ENCODE peak calls at places on chromosomes 7 and 10, in ten cellular contexts. D is NB4, X is esophagus squamous epithelium, H is lower leg skin, R is heart left ventricle, C is gastrocnemius medialis, F is ovary, E is right lobe of liver, Q is transverse colon, S is adrenal gland. B is an unnamed sample.
A peak's percentile ranks its signal among the peaks of the same experiment; 100 is the strongest.

GRCh38 chr10:16612148-16612742 is 90.6 kb upstream of the C1QL3 start:
- DNase-seq in D (peak; percentile 48), X (no peak), H (no peak), R (no peak), C (no peak), F (no peak), E (no peak), Q (no peak), S (peak; percentile 25), B (no peak)

GRCh38 chr7:137331378-137331777 is 12.2 kb downstream of the PTN start:
- DNase-seq in D (no peak), X (no peak), H (no peak), R (no peak), C (no peak), F (no peak), E (no peak), Q (no peak), S (no peak), B (no peak)

GRCh38 chr10:7518693-7519092 is 107.9 kb upstream of the SFMBT2 start:
- DNase-seq in D (no peak), X (no peak), H (no peak), R (no peak), C (no peak), F (no peak), E (no peak), Q (no peak), S (no peak), B (no peak)

GRCh38 chr7:80175744-80176143 is 41.1 kb downstream of the GNAI1 start:
- DNase-seq in D (no peak), X (no peak), H (no peak), R (no peak), C (no peak), F (no peak), E (no peak), Q (no peak), S (no peak), B (no peak)

GRCh38 chr10:132507467-132507955 is 30.1 kb upstream of the INPP5A start:
- DNase-seq in D (no peak), X (no peak), H (no peak), R (peak; percentile 17), C (no peak), F (peak; percentile 36), E (peak; percentile 37), Q (no peak), S (peak; percentile 12), B (no peak)

GRCh38 chr7:105851064-105851463 is 25.3 kb downstream of the ATXN7L1 start:
- DNase-seq in D (no peak), X (no peak), H (no peak), R (no peak), C (no peak), F (no peak), E (no peak), Q (no peak), S (no peak), B (no peak)

GRCh38 chr10:51886438-51887068 is 187.2 kb upstream of the CSTF2T start:
- DNase-seq in D (no peak), X (no peak), H (no peak), R (no peak), C (no peak), F (no peak), E (no peak), Q (no peak), S (no peak), B (no peak)

GRCh38 chr10:77251297-77252013 is 386.2 kb downstream of the KCNMA1 start:
- DNase-seq in D (peak; percentile 67), X (no peak), H (no peak), R (no peak), C (no peak), F (no peak), E (peak; percentile 60), Q (no peak), S (peak; percentile 47), B (no peak)

GRCh38 chr7:22433710-22434460 is 66.1 kb downstream of the STEAP1B start:
- DNase-seq in D (no peak), X (no peak), H (no peak), R (peak; percentile 51), C (no peak), F (no peak), E (no peak), Q (no peak), S (peak; percentile 42), B (peak; percentile 84)

GRCh38 chr10:48209246-48209645 is 65.2 kb downstream of the FRMPD2 start:
- DNase-seq in D (no peak), X (no peak), H (no peak), R (no peak), C (no peak), F (no peak), E (no peak), Q (no peak), S (no peak), B (no peak)

DNA sequence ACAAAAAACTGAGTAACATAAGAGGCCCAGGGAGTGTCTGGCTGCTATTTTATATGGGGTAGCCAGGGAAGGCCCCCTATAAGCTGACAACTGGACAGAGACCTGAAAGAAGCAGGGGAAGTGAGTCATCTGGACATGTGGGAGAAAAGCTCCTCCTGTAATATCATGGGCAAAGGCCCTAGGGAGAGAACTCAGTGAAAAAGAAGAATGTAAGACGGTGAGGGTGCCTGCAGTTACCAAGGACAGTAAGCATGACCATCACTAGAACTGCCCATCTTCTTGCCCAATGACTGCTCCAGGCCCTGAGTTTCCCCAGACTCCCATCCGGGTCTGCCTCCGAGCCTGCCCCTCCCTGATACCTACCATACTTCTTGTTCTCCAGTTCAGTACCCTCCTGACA is 2.3 kb downstream of the ELMO1 start:
- DNase-seq in D (peak; percentile 87), X (no peak), H (no peak), R (no peak), C (no peak), F (no peak), E (no peak), Q (no peak), S (no peak), B (no peak)
- TF ChIP-seq POLR2A in D (no peak), X (no peak), H (no peak), R (no peak), C (no peak), F (no peak), E (no peak), Q (no peak), S (no peak), B (no peak)

DNA sequence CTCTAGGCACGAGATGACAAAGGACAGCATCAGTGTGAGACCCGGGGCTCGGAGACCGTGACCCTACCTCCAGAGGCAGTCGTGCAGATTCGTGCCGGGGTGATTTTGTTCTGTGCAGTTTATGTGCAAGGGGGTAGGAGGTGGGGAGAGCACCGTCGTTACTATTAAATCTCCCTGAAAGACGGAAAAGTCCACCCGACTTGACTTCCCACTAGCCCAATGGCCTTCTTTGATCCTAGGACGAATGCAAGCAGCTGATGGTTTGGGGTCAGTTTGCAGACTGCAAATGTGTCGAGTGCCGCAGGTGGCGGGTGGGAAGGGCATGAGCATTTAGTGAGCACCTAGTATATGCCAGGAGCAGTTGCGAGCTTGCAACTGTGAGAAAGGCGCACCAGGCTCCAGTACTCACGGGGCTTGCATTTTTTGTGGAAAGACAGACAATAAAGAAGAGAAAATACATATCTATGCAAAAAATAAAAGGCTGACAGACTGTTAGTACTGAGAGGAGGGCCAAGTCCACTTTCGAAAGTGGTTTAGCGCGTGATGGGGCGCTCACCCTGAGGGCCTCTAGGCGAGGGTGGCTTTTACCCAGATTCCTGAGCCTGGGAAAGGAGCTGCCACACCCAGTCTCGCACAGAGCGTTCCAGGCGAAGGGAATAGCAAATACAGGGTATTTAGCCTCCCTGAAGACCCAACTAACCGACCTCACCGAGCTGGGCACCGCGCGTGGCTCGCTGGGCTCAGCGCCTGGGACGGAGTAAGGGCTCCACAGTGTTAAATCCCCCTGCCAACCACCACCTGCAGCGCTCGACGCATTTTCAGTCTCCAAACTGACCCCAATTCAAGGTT is 941 bp upstream of the OSBPL3 start:
- DNase-seq in D (no peak), X (peak; percentile 22), H (no peak), R (peak; percentile 21), C (no peak), F (peak; percentile 41), E (no peak), Q (peak; percentile 52), S (peak; percentile 27), B (no peak)
- TF ChIP-seq CTCF in D (no peak), X (no peak), H (no peak), R (no peak), C (no peak), F (no peak), E (no peak), Q (peak; percentile 24), S (no peak), B (no peak)

DNA sequence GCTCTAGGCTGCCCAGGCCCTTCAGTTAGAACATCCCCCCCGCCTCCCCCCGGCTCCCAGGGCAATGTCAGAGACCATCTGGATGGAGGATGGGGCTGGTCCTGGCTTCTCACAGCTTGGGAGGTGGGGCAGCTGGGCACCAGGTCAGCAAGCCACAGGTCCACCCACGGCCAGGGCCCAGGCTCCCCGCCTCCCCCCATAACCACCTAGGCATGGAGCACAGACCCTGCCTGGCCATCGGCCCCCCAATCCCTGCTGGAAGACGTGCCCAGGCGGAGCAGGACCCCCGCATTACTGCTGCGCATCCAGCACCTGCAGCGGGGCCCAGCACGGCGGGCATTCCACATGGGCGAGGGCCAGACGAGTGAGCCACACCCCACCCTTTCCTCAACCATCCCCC is 169.6 kb downstream of the ELFN1 start:
- DNase-seq in D (no peak), X (no peak), H (no peak), R (no peak), C (peak; percentile 6), F (peak; percentile 21), E (peak; percentile 44), Q (peak; percentile 3), S (no peak), B (no peak)
- TF ChIP-seq POLR2A in D (no peak), X (no peak), H (no peak), R (no peak), C (no peak), F (no peak), E (no peak), Q (no peak), S (no peak), B (no peak)

DNA sequence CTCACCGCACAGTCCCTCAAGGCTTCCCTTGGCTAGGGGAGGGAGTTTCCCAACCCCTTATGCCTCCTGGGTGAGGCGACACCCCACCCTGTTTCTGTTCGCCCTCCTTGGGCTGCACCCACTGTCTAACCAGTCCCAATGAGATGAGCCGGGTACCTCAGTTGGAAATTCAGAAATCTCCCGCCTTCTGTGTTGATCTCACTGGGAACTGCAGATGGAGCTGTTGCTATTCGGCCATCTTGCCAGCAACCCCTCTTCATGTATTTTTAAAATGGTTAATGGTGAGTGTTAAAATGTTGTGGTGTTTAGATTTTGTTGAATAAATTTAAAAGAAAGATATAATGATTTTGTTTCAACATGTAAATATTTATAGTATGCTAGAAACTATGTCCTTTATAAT is 22.0 kb downstream of the UMAD1 start:
- DNase-seq in D (no peak), X (no peak), H (no peak), R (no peak), C (no peak), F (no peak), E (no peak), Q (no peak), S (no peak), B (no peak)
- TF ChIP-seq CTCF in D (peak; percentile 13), X (no peak), H (no peak), R (peak; percentile 46), C (no peak), F (no peak), E (no peak), Q (no peak), S (no peak), B (no peak)

B was measured in esophagus muscularis mucosa.